ENCODE peak calls at places on chromosome 2, in eight cellular contexts. F is IMR-90, J is prostate gland, S is A549, R is Peyer's patch, W is transverse colon, V is body of pancreas, P is right lobe of liver. Y is an unnamed sample.

GRCh38 chr2:44348385-44348784 is 12.9 kb downstream of the PREPL start:
- DNase-seq in J (no peak), V (no peak), S (no peak), W (no peak), F (peak), R (no peak), P (no peak), Y (no peak)

GRCh38 chr2:1010373-1011017 is 59.8 kb downstream of the SNTG2 start:
- DNase-seq in W (no peak), P (no peak), J (no peak), V (no peak), S (no peak), R (no peak), F (no peak), Y (no peak)

GRCh38 chr2:25371253-25372241 is 29.8 kb upstream of the DNMT3A start:
- DNase-seq in F (no peak), V (no peak), J (no peak), P (no peak), W (no peak), R (peak), S (no peak), Y (peak)

GRCh38 chr2:38216886-38217285 is 140.9 kb upstream of the CYP1B1 start:
- DNase-seq in W (no peak), R (no peak), V (no peak), S (no peak), P (no peak), F (no peak), J (no peak), Y (no peak)

GRCh38 chr2:241061275-241061674 is 40.8 kb downstream of the MTERF4 start:
- DNase-seq in V (no peak), P (no peak), W (no peak), J (peak), S (no peak), R (no peak), F (peak), Y (peak)

GRCh38 chr2:138708682-138709241 is 71.4 kb downstream of the NXPH2 start:
- DNase-seq in R (no peak), W (no peak), P (no peak), V (no peak), S (no peak), J (no peak), F (peak), Y (no peak)

GRCh38 chr2:216351172-216351925 is 20.9 kb downstream of the MARCHF4 start:
- DNase-seq in J (no peak), F (peak), V (no peak), R (no peak), P (no peak), S (no peak), W (no peak), Y (no peak)

GRCh38 chr2:133495226-133495625 is 73.0 kb downstream of the NCKAP5 start:
- DNase-seq in R (no peak), J (no peak), V (no peak), S (no peak), F (no peak), W (no peak), P (no peak), Y (no peak)

GRCh38 chr2:134493797-134494196 is 225.0 kb downstream of the TMEM163 start:
- DNase-seq in J (no peak), V (no peak), R (no peak), F (no peak), S (no peak), P (no peak), W (no peak), Y (no peak)

GRCh38 chr2:206086683-206087350 is 843 bp upstream of the INO80D start:
- DNase-seq in J (no peak), F (no peak), P (no peak), W (no peak), V (no peak), S (no peak), R (no peak), Y (no peak)

GRCh38 chr2:53568463-53568862 is 199.1 kb upstream of the CHAC2 start:
- DNase-seq in J (no peak), R (no peak), V (no peak), S (no peak), F (peak), W (no peak), P (no peak), Y (no peak)

GRCh38 chr2:32947484-32948143 is 861 bp downstream of the LTBP1 start:
- DNase-seq in V (peak), J (peak), F (peak), S (peak), R (peak), W (peak), P (no peak), Y (no peak)

GRCh38 chr2:96556441-96557330 is 20.1 kb downstream of the ARID5A start:
- DNase-seq in S (peak), J (no peak), F (peak), W (peak), V (peak), P (no peak), R (peak), Y (peak)

GRCh38 chr2:46116616-46117015 is 180.6 kb upstream of the EPAS1 start:
- DNase-seq in J (no peak), P (no peak), W (no peak), V (no peak), R (no peak), S (no peak), F (peak), Y (no peak)

GRCh38 chr2:120470041-120470716 is 124.2 kb downstream of the INHBB start:
- DNase-seq in V (peak), F (peak), W (peak), P (peak), J (peak), S (peak), R (peak), Y (peak)

GRCh38 chr2:127576433-127577207 is 41.1 kb downstream of the MYO7B start:
- DNase-seq in R (peak), S (no peak), W (no peak), J (peak), V (no peak), F (peak), P (no peak), Y (peak)

GRCh38 chr2:43224131-43224570 is 2.3 kb downstream of the ZFP36L2 start:
- DNase-seq in V (peak), W (peak), J (peak), R (peak), S (no peak), P (peak), F (peak), Y (peak)

GRCh38 chr2:17522303-17522702 is 4.1 kb upstream of the RAD51AP2 start:
- DNase-seq in W (no peak), R (no peak), J (no peak), S (no peak), F (no peak), P (no peak), V (no peak), Y (no peak)

GRCh38 chr2:136328396-136328795 is 210.4 kb upstream of the CXCR4 start:
- DNase-seq in J (no peak), R (no peak), S (no peak), V (no peak), W (no peak), F (no peak), P (no peak), Y (no peak)

GRCh38 chr2:132522901-132523300 is 106.3 kb downstream of the GPR39 start:
- DNase-seq in S (no peak), R (no peak), P (no peak), V (no peak), W (no peak), F (no peak), J (no peak), Y (no peak)

GRCh38 chr2:242001853-242002252 is 132.3 kb downstream of the RTP5 start:
- DNase-seq in P (no peak), J (no peak), F (no peak), W (no peak), S (no peak), R (no peak), V (no peak), Y (no peak)

GRCh38 chr2:41414486-41415230 is 633.2 kb upstream of the PKDCC start:
- DNase-seq in W (no peak), F (no peak), S (peak), R (no peak), V (no peak), J (no peak), P (no peak), Y (peak)

GRCh38 chr2:99278793-99279291 is 22.2 kb downstream of the LYG1 start:
- DNase-seq in F (peak), W (no peak), V (no peak), R (no peak), J (no peak), S (no peak), P (no peak), Y (peak)

GRCh38 chr2:128290356-128290755 is 28.3 kb downstream of the HS6ST1 start:
- DNase-seq in R (no peak), P (no peak), S (no peak), W (no peak), V (no peak), J (no peak), F (peak), Y (no peak)

GRCh38 chr2:136384541-136385303 is 266.8 kb upstream of the CXCR4 start:
- DNase-seq in V (no peak), R (no peak), F (peak), W (peak), S (peak), J (peak), P (no peak), Y (peak)

GRCh38 chr2:227163998-227164744 is at the start of the genes COL4A3 and COL4A4:
- DNase-seq in W (peak), F (no peak), R (peak), P (peak), J (peak), S (peak), V (peak), Y (peak)

GRCh38 chr2:221425353-221425752 is 146.8 kb downstream of the EPHA4 start:
- DNase-seq in R (no peak), V (no peak), P (no peak), F (no peak), W (no peak), J (no peak), S (no peak), Y (no peak)

GRCh38 chr2:118980022-118980421 is 38.0 kb downstream of the MARCO start:
- DNase-seq in V (no peak), S (no peak), F (no peak), J (no peak), P (no peak), W (no peak), R (no peak), Y (no peak)

GRCh38 chr2:146821836-146822316 is 1023.0 kb upstream of the ACVR2A start:
- DNase-seq in J (no peak), F (peak), S (no peak), W (no peak), V (no peak), R (no peak), P (no peak), Y (no peak)

GRCh38 chr2:30108192-30108591 is 38.6 kb upstream of the YPEL5 start:
- DNase-seq in J (no peak), S (no peak), F (no peak), R (no peak), V (no peak), P (no peak), W (no peak), Y (no peak)

GRCh38 chr2:34849827-34850226 is 1250.7 kb upstream of the FAM98A start:
- DNase-seq in F (no peak), W (no peak), J (no peak), P (no peak), R (no peak), V (no peak), S (no peak), Y (no peak)

GRCh38 chr2:222707689-222708273 is 36.3 kb downstream of the MOGAT1 start:
- DNase-seq in S (no peak), W (no peak), R (no peak), P (no peak), V (no peak), J (no peak), F (peak), Y (no peak)

GRCh38 chr2:47002480-47003381 is 87.1 kb upstream of the MCFD2 start:
- DNase-seq in V (no peak), R (no peak), F (no peak), W (no peak), P (no peak), S (no peak), J (no peak), Y (peak)

GRCh38 chr2:88054300-88055048 is 1.1 kb downstream of the KRCC1 start:
- DNase-seq in S (no peak), P (no peak), J (no peak), F (no peak), R (peak), W (no peak), V (no peak), Y (peak)

GRCh38 chr2:230942920-230943896 is 18.2 kb upstream of the GPR55 start:
- DNase-seq in S (no peak), W (peak), P (no peak), J (no peak), R (peak), V (no peak), F (no peak), Y (no peak)

GRCh38 chr2:1730047-1730937 is 14.0 kb downstream of the PXDN start:
- DNase-seq in V (no peak), S (no peak), F (peak), J (no peak), P (peak), R (peak), W (peak), Y (no peak)

GRCh38 chr2:15882761-15883497 is 57.4 kb upstream of the MYCN start:
- DNase-seq in F (no peak), W (no peak), J (no peak), S (no peak), V (no peak), P (no peak), R (no peak), Y (no peak)

GRCh38 chr2:74385396-74385795 is 5.3 kb upstream of the DCTN1 start:
- DNase-seq in R (no peak), J (no peak), P (no peak), V (no peak), F (no peak), W (no peak), S (no peak), Y (no peak)
- H3K27ac ChIP-seq in R (no peak), J (no peak), P (no peak), V (no peak), F (no peak), W (no peak), S (no peak), Y (no peak)

GRCh38 chr2:237695201-237695780 is 67.9 kb downstream of the LRRFIP1 start:
- DNase-seq in F (peak), J (no peak), W (no peak), P (no peak), S (peak), V (no peak), R (peak), Y (no peak)

GRCh38 chr2:237693281-237694039 is 66.1 kb downstream of the LRRFIP1 start:
- DNase-seq in S (peak), W (peak), R (peak), P (no peak), F (peak), J (no peak), V (no peak), Y (no peak)

GRCh38 chr2:237696471-237696870 is 69.1 kb downstream of the LRRFIP1 start:
- DNase-seq in R (peak), F (no peak), V (no peak), J (no peak), P (no peak), S (no peak), W (no peak), Y (no peak)

GRCh38 chr2:237692601-237693079 is 65.3 kb downstream of the LRRFIP1 start:
- DNase-seq in F (no peak), R (peak), V (peak), S (no peak), W (peak), P (peak), J (no peak), Y (no peak)

DNA sequence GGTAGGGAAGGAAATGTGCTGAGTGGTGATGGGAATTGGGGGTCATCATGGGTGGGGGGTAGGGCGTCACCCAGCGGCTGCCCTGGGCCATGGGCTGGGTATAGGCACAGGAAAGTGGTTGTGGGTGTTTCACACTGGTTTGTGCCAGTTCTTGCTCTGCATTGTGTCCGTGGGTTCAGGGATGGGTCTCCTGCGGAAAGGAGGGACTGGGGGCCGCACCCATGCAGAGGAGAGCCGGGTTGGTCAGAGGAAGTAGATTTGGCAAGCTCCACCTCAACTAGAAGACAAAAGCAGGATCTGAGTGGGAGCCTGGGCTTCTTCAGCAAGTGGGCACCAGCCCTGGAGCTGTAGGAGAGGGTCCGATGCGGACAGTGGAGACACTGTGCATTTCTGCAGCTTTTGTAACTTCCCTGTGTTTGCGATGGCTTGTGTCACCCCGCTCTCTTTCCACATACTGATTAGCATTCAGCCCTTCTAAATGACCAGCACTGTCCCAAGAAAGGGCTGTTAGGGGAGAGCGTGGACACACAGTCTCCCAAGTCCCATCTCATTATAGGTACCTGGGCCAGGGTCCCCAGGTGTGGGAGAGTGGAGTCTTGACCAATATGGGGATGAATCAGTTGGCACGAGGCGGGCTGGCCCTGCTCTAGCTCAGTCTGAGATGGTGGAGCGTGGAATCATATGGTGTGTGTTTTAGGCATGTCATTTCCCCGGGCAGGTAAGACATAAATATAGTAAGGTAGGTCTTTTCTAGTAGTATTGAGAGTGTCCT is 67.2 kb downstream of the LRRFIP1 start:
- DNase-seq in F (no peak), V (no peak), J (no peak), P (no peak), W (no peak), S (no peak), R (peak), Y (peak)
- TF ChIP-seq POLR2A in F (no peak), V (no peak), J (no peak), P (no peak), W (no peak), S (no peak), R (no peak), Y (no peak)

GRCh38 chr2:10900216-10901109 is 11.3 kb upstream of the KCNF1 start:
- DNase-seq in J (no peak), F (peak), S (peak), P (no peak), W (peak), R (peak), V (no peak), Y (no peak)
- TF ChIP-seq CTCF in J (no peak), F (peak), S (peak), P (peak), W (peak), R (peak), V (peak), Y (no peak)

DNA sequence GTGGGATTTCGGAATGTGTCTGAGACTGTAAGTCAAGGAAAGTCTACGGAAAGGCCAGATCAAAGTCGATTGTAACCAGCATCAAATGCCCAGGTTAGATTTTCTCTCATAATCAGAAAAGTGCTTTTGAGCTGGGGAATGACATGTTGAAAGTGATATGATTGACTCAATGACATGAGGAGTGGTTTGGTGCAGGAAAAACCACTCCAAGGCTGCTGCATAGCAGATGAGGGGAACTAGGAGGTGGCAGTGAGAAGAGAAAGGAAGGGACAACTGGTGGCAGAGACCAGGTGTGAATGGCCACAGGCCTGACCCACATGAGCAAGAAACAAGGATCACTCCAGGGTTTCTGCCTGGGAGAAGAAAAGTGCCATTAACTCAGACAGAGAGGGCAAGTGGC is 822 bp downstream of the SLC35F6 start:
- DNase-seq in J (no peak), V (no peak), F (no peak), S (no peak), R (no peak), W (no peak), P (no peak), Y (no peak)
- H3K27ac ChIP-seq in J (peak), V (peak), F (peak), S (peak), R (peak), W (peak), P (peak), Y (no peak)

GRCh38 chr2:67883316-67884080 is 179.3 kb downstream of the C1D start:
- DNase-seq in F (no peak), R (no peak), V (no peak), S (no peak), P (no peak), W (peak), J (peak), Y (no peak)

GRCh38 chr2:67891642-67892041 is 171.2 kb downstream of the C1D start:
- DNase-seq in R (peak), S (no peak), F (no peak), V (no peak), W (no peak), J (no peak), P (no peak), Y (no peak)

GRCh38 chr2:67888351-67889005 is 174.3 kb downstream of the C1D start:
- DNase-seq in S (no peak), P (no peak), W (no peak), V (no peak), J (no peak), R (no peak), F (no peak), Y (no peak)

DNA sequence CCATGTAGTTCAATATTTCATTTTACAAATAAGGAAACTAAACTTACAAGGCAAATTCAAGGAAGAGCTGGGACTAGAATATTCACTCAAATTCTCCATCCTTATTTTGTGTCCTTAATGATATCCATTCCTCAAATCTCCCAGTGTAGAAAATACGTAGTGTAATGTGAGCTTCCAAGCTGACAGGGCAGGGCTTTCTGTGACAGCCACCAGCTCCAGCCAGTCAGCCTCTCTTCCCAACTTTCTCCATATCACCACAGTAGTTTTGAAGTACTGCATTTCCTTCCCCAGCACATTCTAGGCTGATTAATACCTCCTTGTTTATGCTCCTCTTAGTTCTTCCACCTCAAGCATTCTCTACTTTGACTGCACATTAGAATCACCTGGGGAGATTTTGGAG is 176.4 kb downstream of the C1D start:
- DNase-seq in R (no peak), W (no peak), P (no peak), S (no peak), F (no peak), J (no peak), V (no peak), Y (no peak)
- TF ChIP-seq POLR2A in R (no peak), W (no peak), P (no peak), S (no peak), F (no peak), J (no peak), V (no peak), Y (no peak)